ENCODE peak calls at places on chromosomes 16 and 17, in four cellular contexts. L is A549, C is HepG2, O is GM12878. H is an unnamed sample.
A peak's percentile ranks its signal among the peaks of the same experiment; 100 is the strongest.

GRCh38 chr16:67841198-67841815 is 813 bp upstream of the THAP11 start:
- DNase-seq in L (no peak), C (no peak), O (no peak), H (no peak)

GRCh38 chr17:36736201-36737156 is 135.1 kb downstream of the MRM1 start:
- DNase-seq in L (no peak), C (no peak), O (no peak), H (no peak)

GRCh38 chr17:77427471-77427991 is 286.8 kb downstream of the SEC14L1 start:
- DNase-seq in L (peak; percentile 61), C (no peak), O (no peak), H (peak; percentile 52)

GRCh38 chr17:42676424-42677011 is at the start of gene PLEKHH3:
- DNase-seq in L (no peak), C (no peak), O (no peak), H (no peak)

GRCh38 chr16:70708381-70709253 is 22.8 kb upstream of the MTSS2 start:
- DNase-seq in L (no peak), C (no peak), O (no peak), H (no peak)

GRCh38 chr16:2296662-2297505 is 29.0 kb upstream of the RNPS1 start:
- DNase-seq in L (peak; percentile 62), C (peak; percentile 54), O (no peak), H (peak; percentile 82)

GRCh38 chr17:62705781-62706597 is 78.5 kb downstream of the MRC2 start:
- DNase-seq in L (no peak), C (no peak), O (no peak), H (no peak)

GRCh38 chr17:61579382-61579781 is 11.6 kb downstream of the NACA2 start:
- DNase-seq in L (no peak), C (no peak), O (no peak), H (no peak)

GRCh38 chr17:34012709-34013375 is 242.2 kb upstream of the CCL2 start:
- DNase-seq in L (no peak), C (no peak), O (no peak), H (peak; percentile 31)

GRCh38 chr17:28018439-28019070 is 23.9 kb upstream of the NLK start:
- DNase-seq in L (peak; percentile 8), C (no peak), O (no peak), H (no peak)

GRCh38 chr16:31274831-31275816 is 15.3 kb downstream of the ITGAM start:
- DNase-seq in L (no peak), C (no peak), O (no peak), H (no peak)

GRCh38 chr17:58615768-58616659 is 75.8 kb downstream of the TEX14 start:
- DNase-seq in L (no peak), C (no peak), O (peak; percentile 71), H (no peak)

DNA sequence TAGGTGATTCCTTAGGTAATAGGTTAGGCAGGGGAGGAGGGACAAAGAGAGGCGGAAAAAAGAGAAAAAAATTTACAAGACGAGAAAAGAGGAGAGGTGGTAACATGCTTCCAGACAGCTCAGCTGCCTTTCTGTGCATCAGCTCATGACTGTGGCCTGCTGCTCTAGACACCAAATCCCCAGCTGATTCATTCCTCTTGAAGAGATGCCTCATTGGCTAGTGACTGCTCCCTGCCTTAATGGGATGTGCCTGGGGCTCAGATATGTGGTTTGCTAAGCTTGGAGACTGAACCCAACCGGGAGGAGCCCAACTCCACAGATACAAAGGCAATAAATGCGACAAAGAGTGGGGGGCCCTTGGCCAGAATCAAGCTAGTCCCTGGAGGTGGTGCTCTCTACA is 105.9 kb upstream of the FAM20A start:
- DNase-seq in L (no peak), C (no peak), O (no peak), H (no peak)
- TF ChIP-seq PBX3 in L (no peak), C (no peak), O (no peak), H (no peak)

GRCh38 chr17:35079547-35079946 is 16.0 kb upstream of the RFFL start:
- DNase-seq in L (peak; percentile 82), C (peak; percentile 92), O (no peak), H (no peak)
- TF ChIP-seq PBX3 in L (no peak), C (no peak), O (no peak), H (no peak)

GRCh38 chr17:56896968-56897359 is 16.9 kb downstream of the TRIM25 start:
- DNase-seq in L (no peak), C (no peak), O (no peak), H (no peak)
- TF ChIP-seq PBX3 in L (no peak), C (no peak), O (no peak), H (no peak)

DNA sequence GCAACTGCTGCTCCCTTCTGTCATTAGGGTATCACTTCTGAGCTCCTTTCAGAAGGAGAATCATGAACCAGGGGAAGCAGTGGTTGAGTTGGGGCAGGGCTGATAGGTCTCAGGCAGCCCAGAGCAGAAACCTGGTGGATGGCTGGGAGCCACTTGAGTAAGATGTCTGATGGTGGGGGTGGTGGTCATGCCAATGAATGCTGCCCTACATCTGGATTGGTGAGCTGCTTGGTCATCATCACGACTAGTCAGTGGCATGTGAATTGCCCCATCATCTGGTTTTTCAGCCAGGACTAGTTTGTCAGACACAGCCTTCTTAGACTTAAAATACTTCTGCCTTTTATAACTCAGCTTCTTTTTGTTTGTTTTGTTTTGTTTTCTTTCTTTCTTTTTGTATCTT is 2.6 kb downstream of the GID4 start:
- DNase-seq in L (peak; percentile 25), C (no peak), O (no peak), H (no peak)
- TF ChIP-seq PBX3 in L (no peak), C (no peak), O (no peak), H (no peak)